ENCODE peak calls at places on chromosomes 1 and 21, in five cellular contexts. N is CD8-positive, alpha-beta T cell; S is Caco-2; Q is right atrium auricular region; V is thoracic aorta. H is an unnamed sample.
A peak's percentile ranks its signal among the peaks of the same experiment; 100 is the strongest.

GRCh38 chr1:47935856-47936255 is 61.3 kb downstream of the TRABD2B start:
- DNase-seq in S (no peak), Q (no peak), N (no peak), V (no peak), H (no peak)

GRCh38 chr1:183023146-183023600 is at the start of gene LAMC1:
- DNase-seq in N (no peak), S (peak; percentile 95), Q (peak; percentile 70), V (no peak), H (no peak)

GRCh38 chr1:203342192-203342940 is 8.6 kb downstream of the FMOD start:
- DNase-seq in V (no peak), S (peak; percentile 70), Q (peak; percentile 73), N (no peak), H (no peak)

GRCh38 chr1:68384872-68385390 is 64.8 kb downstream of the RPE65 start:
- DNase-seq in S (no peak), Q (no peak), N (no peak), V (no peak), H (no peak)

GRCh38 chr1:151287341-151287699 is 5.2 kb downstream of the ZNF687 start:
- DNase-seq in Q (no peak), V (no peak), S (no peak), N (no peak), H (no peak)

GRCh38 chr1:1529936-1530335 is 10.5 kb downstream of the TMEM240 start:
- DNase-seq in V (no peak), Q (no peak), N (no peak), S (no peak), H (no peak)

GRCh38 chr21:39012314-39013230 is 170.7 kb downstream of the PSMG1 start:
- DNase-seq in V (no peak), Q (no peak), S (no peak), N (no peak), H (no peak)

GRCh38 chr1:238485906-238486219 is 595.1 kb upstream of the ZP4 start:
- DNase-seq in Q (no peak), N (no peak), S (no peak), V (no peak), H (no peak)

GRCh38 chr21:45127937-45128336 is 53.6 kb downstream of the ADARB1 start:
- DNase-seq in V (no peak), Q (no peak), N (no peak), S (no peak), H (no peak)

GRCh38 chr1:205028954-205029353 is 14.1 kb upstream of the CNTN2 start:
- DNase-seq in Q (no peak), S (no peak), N (no peak), V (no peak), H (no peak)

GRCh38 chr1:111142358-111142975 is 2.4 kb downstream of the CEPT1 start:
- DNase-seq in V (no peak), N (no peak), Q (no peak), S (no peak), H (no peak)

GRCh38 chr21:31335957-31336738 is 7.9 kb downstream of the TIAM1 start:
- DNase-seq in V (no peak), Q (peak; percentile 65), N (no peak), S (no peak), H (no peak)

GRCh38 chr1:180157576-180158057 is 2.9 kb downstream of the QSOX1 start:
- DNase-seq in Q (peak; percentile 51), S (peak; percentile 73), V (no peak), N (no peak), H (peak; percentile 12)

GRCh38 chr21:39048064-39048463 is 135.2 kb downstream of the PSMG1 start:
- DNase-seq in S (peak; percentile 63), V (no peak), N (no peak), Q (no peak), H (peak; percentile 81)

GRCh38 chr1:174769961-174770549 is 229.7 kb upstream of the CACYBP start:
- DNase-seq in S (no peak), N (no peak), V (no peak), Q (no peak), H (no peak)

GRCh38 chr1:232192781-232193450 is 437.0 kb downstream of the SIPA1L2 start:
- DNase-seq in N (no peak), V (no peak), Q (no peak), S (no peak), H (no peak)

GRCh38 chr1:214386747-214387146 is 105.8 kb downstream of the SMYD2 start:
- DNase-seq in V (no peak), N (no peak), S (no peak), Q (no peak), H (no peak)

GRCh38 chr1:227896710-227897655 is 50.7 kb downstream of the WNT9A start:
- DNase-seq in Q (peak; percentile 42), N (peak; percentile 10), S (peak; percentile 27), V (no peak), H (peak; percentile 74)

GRCh38 chr1:21852282-21853129 is 40.4 kb downstream of the LDLRAD2 start:
- DNase-seq in N (no peak), Q (no peak), V (no peak), S (no peak), H (no peak)

GRCh38 chr21:31593161-31593560 is 66.3 kb upstream of the SOD1 start:
- DNase-seq in S (no peak), V (no peak), Q (no peak), N (no peak), H (no peak)

GRCh38 chr21:16193758-16194606 is 464.2 kb downstream of the USP25 start:
- DNase-seq in N (no peak), S (peak; percentile 57), V (no peak), Q (peak; percentile 84), H (no peak)

GRCh38 chr1:11842154-11843041 is 5.2 kb downstream of the NPPA start:
- DNase-seq in V (no peak), S (no peak), N (no peak), Q (no peak), H (no peak)

GRCh38 chr1:159862557-159862956 is at the start of gene VSIG8:
- DNase-seq in Q (no peak), V (no peak), S (no peak), N (no peak), H (no peak)

GRCh38 chr1:215710340-215710971 is 143.4 kb downstream of the KCTD3 start:
- DNase-seq in Q (no peak), V (no peak), N (no peak), S (no peak), H (no peak)

GRCh38 chr1:48947761-48948537 is 171.3 kb upstream of the BEND5 start:
- DNase-seq in V (no peak), Q (no peak), N (no peak), S (no peak), H (no peak)

GRCh38 chr1:114153621-114154145 is at the start of gene SYT6:
- DNase-seq in N (no peak), S (no peak), V (no peak), Q (no peak), H (no peak)

GRCh38 chr21:39373634-39374033 is 24.7 kb upstream of the HMGN1 start:
- DNase-seq in N (peak; percentile 34), S (peak; percentile 56), Q (no peak), V (no peak), H (no peak)

GRCh38 chr1:184745929-184746583 is 8.6 kb downstream of the EDEM3 start:
- DNase-seq in N (no peak), V (no peak), Q (no peak), S (no peak), H (no peak)

GRCh38 chr1:156848461-156849150 is 10.3 kb downstream of the INSRR start:
- DNase-seq in N (peak; percentile 86), Q (no peak), V (no peak), S (no peak), H (no peak)

GRCh38 chr1:180363596-180363995 is 133.5 kb downstream of the LHX4 start:
- DNase-seq in S (no peak), N (no peak), Q (no peak), V (no peak), H (no peak)

GRCh38 chr1:24910751-24911650 is 19.1 kb downstream of the RUNX3 start:
- DNase-seq in S (no peak), Q (no peak), N (peak; percentile 95), V (no peak), H (no peak)

GRCh38 chr1:206612129-206612876 is at the start of gene EIF2D:
- DNase-seq in N (peak; percentile 91), Q (peak; percentile 92), V (peak; percentile 66), S (peak; percentile 91), H (peak; percentile 90)

GRCh38 chr1:201383647-201384405 is 6.3 kb upstream of the TNNT2 start:
- DNase-seq in N (no peak), Q (no peak), V (no peak), S (no peak), H (no peak)

GRCh38 chr1:54407957-54408700 is 1.9 kb upstream of the SSBP3 start:
- DNase-seq in V (no peak), S (no peak), N (no peak), Q (no peak), H (no peak)
- H3K4me3 ChIP-seq in V (peak overlapping the region; percentile 96), S (no peak overlapping the region), N (peak overlapping the region; percentile 88), Q (no peak overlapping the region), H (no peak overlapping the region)

GRCh38 chr1:233230011-233230410 is 65.5 kb downstream of the PCNX2 start:
- DNase-seq in V (no peak), S (no peak), Q (no peak), N (no peak), H (no peak)

GRCh38 chr1:233227930-233228465 is 67.5 kb downstream of the PCNX2 start:
- DNase-seq in V (no peak), N (no peak), S (no peak), Q (no peak), H (no peak)

GRCh38 chr1:233224291-233224690 is 71.2 kb downstream of the PCNX2 start:
- DNase-seq in S (no peak), N (no peak), V (no peak), Q (no peak), H (no peak)

GRCh38 chr1:233233508-233234040 is 62.0 kb downstream of the PCNX2 start:
- DNase-seq in Q (no peak), V (no peak), S (peak; percentile 68), N (no peak), H (no peak)

GRCh38 chr1:233229291-233229690 is 66.2 kb downstream of the PCNX2 start:
- DNase-seq in S (no peak), V (no peak), N (no peak), Q (no peak), H (no peak)
- TF ChIP-seq CTCF in S (no peak), V (no peak), N (no peak), Q (no peak), H (no peak)

DNA sequence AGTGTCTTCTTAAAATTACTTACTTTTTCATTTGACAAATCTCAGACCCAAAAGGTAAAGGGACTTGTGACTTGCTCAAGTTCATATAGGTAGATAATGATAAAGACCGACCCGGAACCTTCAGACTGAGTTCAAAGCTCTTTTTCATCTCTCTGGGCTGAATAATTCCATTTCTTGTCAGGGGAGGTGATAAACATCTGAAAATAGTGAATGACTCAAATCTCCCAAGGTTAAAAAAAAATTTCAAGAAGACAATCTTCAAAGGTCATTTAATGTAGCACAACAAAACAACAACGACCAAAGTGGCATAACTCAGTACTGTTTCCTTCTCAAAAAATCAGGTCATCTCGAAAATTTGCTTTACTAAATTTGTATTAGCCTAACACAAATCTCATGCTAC is 20.6 kb downstream of the LUZP1 start:
- DNase-seq in Q (no peak), S (no peak), N (no peak), V (no peak), H (no peak)
- H3K9me3 ChIP-seq in Q (no peaks in the 10 kb centered on the region), S (no peaks in the 10 kb centered on the region), N (no peaks in the 10 kb centered on the region), V (no peaks in the 10 kb centered on the region), H (no peaks in the 10 kb centered on the region)

DNA sequence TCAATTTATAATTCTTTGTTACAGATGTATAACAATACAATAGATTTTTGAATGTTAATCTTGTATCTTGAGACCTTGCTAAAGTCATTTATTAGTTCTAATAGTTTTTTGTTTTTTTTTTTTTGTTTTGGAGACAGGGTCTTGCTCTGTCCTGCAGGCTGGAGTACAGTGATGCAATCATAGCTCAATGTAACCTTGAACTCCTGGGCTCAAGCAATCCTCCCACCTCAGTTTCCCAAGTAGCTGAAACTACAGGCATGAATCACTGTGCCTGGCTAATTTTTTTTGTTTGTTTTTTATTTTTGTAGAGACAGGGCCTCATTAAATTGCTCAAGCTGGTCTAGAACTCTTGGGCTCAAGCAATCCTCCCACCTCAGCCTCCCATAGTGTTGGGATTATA is 26.2 kb upstream of the DIPK1A start:
- DNase-seq in S (no peak), N (no peak), V (no peak), Q (no peak), H (no peak)
- H3K4me3 ChIP-seq in S (no peak overlapping the region), N (no peak overlapping the region), V (no peak overlapping the region), Q (no peak overlapping the region), H (no peak overlapping the region)